ENCODE peak calls at places on chromosome 22, in nine cellular contexts. E, L, C, I, O, N, U, A and T are unnamed samples.
A peak's percentile ranks its signal among the peaks of the same experiment; 100 is the strongest.

GRCh38 chr22:32994046-32994827 is 63.9 kb downstream of the SYN3 start:
- DNase-seq in E (no peak), L (no peak), C (no peak), I (no peak), O (no peak), N (no peak), U (no peak), A (no peak), T (no peak)

GRCh38 chr22:43723816-43724215 is 88.3 kb downstream of the EFCAB6 start:
- DNase-seq in E (no peak), L (peak; percentile 52), C (no peak), I (peak; percentile 58), O (peak; percentile 13), N (no peak), U (no peak), A (peak; percentile 53), T (no peak)

GRCh38 chr22:31625661-31626426 is 36.2 kb downstream of the PISD start:
- DNase-seq in E (no peak), L (no peak), C (no peak), I (peak; percentile 43), O (peak; percentile 19), N (no peak), U (peak; percentile 83), A (peak; percentile 50), T (peak; percentile 49)

GRCh38 chr22:26038365-26038764 is 130.9 kb upstream of the SEZ6L start:
- DNase-seq in E (no peak), L (no peak), C (no peak), I (no peak), O (no peak), N (no peak), U (no peak), A (no peak), T (no peak)

GRCh38 chr22:45496451-45496941 is 6.2 kb upstream of the FBLN1 start:
- DNase-seq in E (peak; percentile 64), L (no peak), C (no peak), I (peak; percentile 66), O (no peak), N (no peak), U (no peak), A (no peak), T (no peak)

GRCh38 chr22:49308300-49308699 is 519.4 kb downstream of the BRD1 start:
- DNase-seq in E (no peak), L (no peak), C (no peak), I (no peak), O (no peak), N (no peak), U (peak; percentile 28), A (no peak), T (no peak)

GRCh38 chr22:30279389-30279788 is 9.9 kb downstream of the CASTOR1 start:
- DNase-seq in E (peak; percentile 70), L (peak; percentile 95), C (no peak), I (no peak), O (no peak), N (no peak), U (no peak), A (peak; percentile 27), T (no peak)

GRCh38 chr22:19849800-19850481 is 4.7 kb downstream of the GNB1L start:
- DNase-seq in E (no peak), L (no peak), C (peak; percentile 86), I (no peak), O (no peak), N (no peak), U (no peak), A (no peak), T (no peak)

GRCh38 chr22:26474687-26475086 is 8.9 kb downstream of the HPS4 start:
- DNase-seq in E (no peak), L (peak; percentile 40), C (no peak), I (no peak), O (no peak), N (no peak), U (no peak), A (peak; percentile 39), T (peak; percentile 20)

GRCh38 chr22:50532353-50532700 is 2.5 kb upstream of the TYMP start:
- DNase-seq in E (no peak), L (no peak), C (peak; percentile 56), I (no peak), O (no peak), N (no peak), U (no peak), A (no peak), T (no peak)

GRCh38 chr22:17232406-17232805 is 13.2 kb upstream of the ADA2 start:
- DNase-seq in E (no peak), L (no peak), C (no peak), I (no peak), O (no peak), N (no peak), U (no peak), A (no peak), T (no peak)

GRCh38 chr22:20906387-20906767 is 10.8 kb upstream of the CRKL start:
- DNase-seq in E (no peak), L (no peak), C (no peak), I (no peak), O (no peak), N (no peak), U (no peak), A (no peak), T (no peak)

GRCh38 chr22:28883917-28884753 is 763 bp downstream of the ZNRF3 start:
- DNase-seq in E (peak; percentile 28), L (peak; percentile 53), C (no peak), I (peak; percentile 30), O (peak; percentile 44), N (no peak), U (peak; percentile 90), A (no peak), T (peak; percentile 60)

GRCh38 chr22:31646186-31647019 is 15.6 kb downstream of the PISD start:
- DNase-seq in E (no peak), L (no peak), C (no peak), I (peak; percentile 91), O (peak; percentile 100), N (peak; percentile 100), U (no peak), A (peak; percentile 97), T (peak; percentile 100)

GRCh38 chr22:44582016-44582415 is 84.0 kb upstream of the RTL6 start:
- DNase-seq in E (no peak), L (no peak), C (no peak), I (no peak), O (no peak), N (no peak), U (peak; percentile 56), A (no peak), T (no peak)

GRCh38 chr22:28812491-28812890 is 12.1 kb upstream of the XBP1 start:
- DNase-seq in E (no peak), L (no peak), C (no peak), I (no peak), O (no peak), N (no peak), U (peak; percentile 35), A (no peak), T (no peak)

GRCh38 chr22:21947040-21948014 is 5.3 kb downstream of the PPM1F start:
- DNase-seq in E (no peak), L (peak; percentile 28), C (no peak), I (peak; percentile 76), O (peak; percentile 71), N (no peak), U (peak; percentile 64), A (peak; percentile 63), T (peak; percentile 72)

GRCh38 chr22:17570851-17571631 is 7.7 kb downstream of the SLC25A18 start:
- DNase-seq in E (peak; percentile 78), L (no peak), C (peak; percentile 65), I (peak; percentile 61), O (peak; percentile 83), N (peak; percentile 49), U (peak; percentile 29), A (peak; percentile 98), T (peak; percentile 98)

DNA sequence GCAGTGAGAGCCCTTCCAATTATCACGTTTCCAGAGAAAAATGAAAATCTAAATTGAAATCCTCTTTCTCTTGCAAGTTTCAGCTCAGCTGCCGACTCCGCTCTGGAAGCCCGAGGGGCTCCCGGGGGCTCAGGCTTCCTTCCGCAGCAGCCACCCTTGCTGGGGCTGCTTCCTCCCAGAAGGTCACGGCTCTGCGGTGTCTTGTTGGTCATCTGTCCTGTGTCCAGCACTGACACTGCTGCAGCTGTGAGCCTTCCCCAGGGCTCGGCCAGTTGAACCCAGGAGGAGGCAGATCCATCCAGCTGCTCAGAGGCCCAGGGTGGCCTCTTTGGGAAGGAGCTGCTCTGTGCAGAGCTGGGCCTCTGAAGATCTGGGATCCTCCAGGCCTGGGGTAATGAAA is 1337.2 kb downstream of the TBC1D22A start:
- DNase-seq in E (no peak), L (no peak), C (no peak), I (no peak), O (no peak), N (no peak), U (no peak), A (no peak), T (no peak)
- H3K4me3 ChIP-seq in E (no peak overlapping the region), L (no peak overlapping the region), C (no peak overlapping the region), I (no peak overlapping the region), O (no peak overlapping the region), N (no peak overlapping the region), U (no peak overlapping the region), A (no peak overlapping the region), T (no peak overlapping the region)

DNA sequence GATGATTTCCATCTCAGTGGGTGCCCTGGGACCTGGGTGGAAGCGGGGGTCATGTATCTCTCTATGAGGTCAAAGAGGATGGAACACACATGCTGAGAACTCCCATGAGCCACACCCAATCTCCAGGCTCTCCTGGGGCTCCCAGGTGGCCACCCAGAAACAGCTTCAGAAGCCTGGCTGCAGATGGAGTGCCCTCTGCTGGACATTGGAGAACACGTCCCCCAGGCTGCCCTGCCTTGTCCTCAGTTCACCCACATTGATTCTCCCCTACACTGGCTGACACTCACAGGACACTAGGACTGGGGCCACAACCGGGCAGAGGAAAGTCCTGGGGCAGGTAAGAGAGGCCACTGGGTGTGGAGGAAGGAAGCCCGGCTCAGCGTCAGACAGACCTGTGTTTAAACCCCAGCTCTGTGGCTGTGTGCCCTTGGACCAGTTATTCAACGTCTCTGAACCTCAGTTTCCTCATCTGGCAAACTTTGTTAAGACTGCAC is 4.5 kb upstream of the NOL12 start:
- DNase-seq in E (peak; percentile 55), L (peak; percentile 86), C (peak; percentile 80), I (peak; percentile 82), O (peak; percentile 77), N (no peak), U (peak; percentile 87), A (peak; percentile 89), T (peak; percentile 88)
- TF ChIP-seq CTCF in E (peak; percentile 84), L (peak; percentile 86), C (peak; percentile 68), I (peak; percentile 94), O (peak; percentile 93), N (peak; percentile 96), U (peak; percentile 92), A (peak; percentile 93), T (peak; percentile 96)

GRCh38 chr22:37636949-37637273 is 2.6 kb upstream of the SH3BP1 start:
- DNase-seq in E (no peak), L (no peak), C (no peak), I (no peak), O (no peak), N (no peak), U (no peak), A (no peak), T (no peak)
- H3K4me3 ChIP-seq in E (no peak overlapping the region), L (no peak overlapping the region), C (no peak overlapping the region), I (no peak overlapping the region), O (no peak overlapping the region), N (no peak overlapping the region), U (no peak overlapping the region), A (no peak overlapping the region), T (no peak overlapping the region)

DNA sequence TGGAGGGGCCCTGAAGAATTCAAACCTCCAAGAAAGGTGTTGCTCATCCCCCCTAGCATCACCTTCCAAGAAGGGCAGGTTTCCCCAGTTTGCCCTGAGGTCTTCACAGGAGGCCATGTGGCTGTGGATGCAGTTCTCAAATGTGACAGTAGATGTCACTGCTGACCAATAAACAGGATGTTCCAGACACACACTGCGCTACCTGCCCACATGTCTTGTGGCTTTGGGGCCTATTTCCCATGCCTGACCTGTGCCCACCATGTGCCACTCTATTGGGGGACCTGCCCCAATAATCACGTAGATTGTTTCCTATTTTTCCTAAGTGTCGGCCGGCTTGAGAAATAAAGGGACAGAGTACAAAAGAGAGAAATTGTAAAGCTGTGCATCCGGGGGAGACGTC is 4.5 kb downstream of the GSTT2 start:
- DNase-seq in E (no peak), L (peak; percentile 63), C (peak; percentile 75), I (peak; percentile 53), O (peak; percentile 38), N (no peak), U (no peak), A (peak; percentile 53), T (peak; percentile 35)
- TF ChIP-seq CTCF in E (peak; percentile 44), L (peak; percentile 63), C (peak; percentile 88), I (peak; percentile 76), O (peak; percentile 77), N (no peak), U (no peak), A (peak; percentile 77), T (peak; percentile 62)